ENCODE peak calls at places on chromosome 18, in five cellular contexts. One of them, this sample, is unnamed.

GRCh38 chr18:26424428-26425147 is 123.8 kb downstream of the KCTD1 start:
- DNase-seq in IMR-90: no peak
- DNase-seq in choroid plexus epithelial cell: no peak
- DNase-seq in AG09319: no peak
- DNase-seq in OCI-M1: no peak
- DNase-seq in this sample: no peak

GRCh38 chr18:48949606-48950535 is 894 bp downstream of the SMAD7 start:
- DNase-seq in IMR-90: peak; percentile 60
- DNase-seq in choroid plexus epithelial cell: peak; percentile 78
- DNase-seq in AG09319: no peak
- DNase-seq in OCI-M1: peak; percentile 51
- DNase-seq in this sample: peak; percentile 53

GRCh38 chr18:22900558-22901183 is 32.5 kb upstream of the RBBP8 start:
- DNase-seq in IMR-90: peak; percentile 3
- DNase-seq in choroid plexus epithelial cell: no peak
- DNase-seq in AG09319: peak; percentile 30
- DNase-seq in OCI-M1: no peak
- DNase-seq in this sample: no peak

GRCh38 chr18:11872479-11873136 is 21.4 kb downstream of the CHMP1B start:
- DNase-seq in IMR-90: no peak
- DNase-seq in choroid plexus epithelial cell: peak; percentile 66
- DNase-seq in AG09319: no peak
- DNase-seq in OCI-M1: peak; percentile 61
- DNase-seq in this sample: peak; percentile 27

GRCh38 chr18:37944871-37945270 is 379.3 kb upstream of the CELF4 start:
- DNase-seq in IMR-90: no peak
- DNase-seq in choroid plexus epithelial cell: no peak
- DNase-seq in AG09319: no peak
- DNase-seq in OCI-M1: no peak
- DNase-seq in this sample: no peak

GRCh38 chr18:77470836-77471413 is 221.3 kb downstream of the GALR1 start:
- DNase-seq in IMR-90: no peak
- DNase-seq in choroid plexus epithelial cell: peak; percentile 63
- DNase-seq in AG09319: no peak
- DNase-seq in OCI-M1: no peak
- DNase-seq in this sample: peak; percentile 5

GRCh38 chr18:63869374-63869773 is 18.1 kb upstream of the SERPINB2 start:
- DNase-seq in IMR-90: peak; percentile 91
- DNase-seq in choroid plexus epithelial cell: peak; percentile 76
- DNase-seq in AG09319: no peak
- DNase-seq in OCI-M1: no peak
- DNase-seq in this sample: peak; percentile 12

GRCh38 chr18:39415471-39415870 is 1849.9 kb upstream of the CELF4 start:
- DNase-seq in IMR-90: no peak
- DNase-seq in choroid plexus epithelial cell: no peak
- DNase-seq in AG09319: no peak
- DNase-seq in OCI-M1: no peak
- DNase-seq in this sample: no peak

GRCh38 chr18:25230658-25231326 is 121.2 kb downstream of the ZNF521 start:
- DNase-seq in IMR-90: peak; percentile 90
- DNase-seq in choroid plexus epithelial cell: peak; percentile 80
- DNase-seq in AG09319: peak; percentile 71
- DNase-seq in OCI-M1: no peak
- DNase-seq in this sample: peak; percentile 88

GRCh38 chr18:21242141-21243040 is at the start of gene GREB1L:
- DNase-seq in IMR-90: no peak
- DNase-seq in choroid plexus epithelial cell: peak; percentile 29
- DNase-seq in AG09319: peak; percentile 11
- DNase-seq in OCI-M1: peak; percentile 20
- DNase-seq in this sample: peak; percentile 42

GRCh38 chr18:48804856-48805610 is 145.7 kb downstream of the SMAD7 start:
- DNase-seq in IMR-90: no peak
- DNase-seq in choroid plexus epithelial cell: no peak
- DNase-seq in AG09319: no peak
- DNase-seq in OCI-M1: no peak
- DNase-seq in this sample: no peak

GRCh38 chr18:48819781-48820482 is 130.8 kb downstream of the SMAD7 start:
- DNase-seq in IMR-90: no peak
- DNase-seq in choroid plexus epithelial cell: no peak
- DNase-seq in AG09319: no peak
- DNase-seq in OCI-M1: no peak
- DNase-seq in this sample: no peak

GRCh38 chr18:41206341-41206740 is 748.7 kb upstream of the PIK3C3 start:
- DNase-seq in IMR-90: no peak
- DNase-seq in choroid plexus epithelial cell: no peak
- DNase-seq in AG09319: no peak
- DNase-seq in OCI-M1: no peak
- DNase-seq in this sample: no peak

GRCh38 chr18:2692508-2692907 is 37.0 kb downstream of the SMCHD1 start:
- DNase-seq in IMR-90: no peak
- DNase-seq in choroid plexus epithelial cell: peak; percentile 4
- DNase-seq in AG09319: no peak
- DNase-seq in OCI-M1: no peak
- DNase-seq in this sample: no peak

GRCh38 chr18:59662008-59662701 is 35.1 kb downstream of the CCBE1 start:
- DNase-seq in IMR-90: peak; percentile 72
- DNase-seq in choroid plexus epithelial cell: peak; percentile 58
- DNase-seq in AG09319: no peak
- DNase-seq in OCI-M1: no peak
- DNase-seq in this sample: peak; percentile 32

GRCh38 chr18:73487956-73488355 is 620.2 kb upstream of the NETO1 start:
- DNase-seq in IMR-90: peak; percentile 89
- DNase-seq in choroid plexus epithelial cell: peak; percentile 77
- DNase-seq in AG09319: no peak
- DNase-seq in OCI-M1: no peak
- DNase-seq in this sample: no peak

GRCh38 chr18:12686100-12686499 is 16.4 kb downstream of the CEP76 start:
- DNase-seq in IMR-90: peak; percentile 30
- DNase-seq in choroid plexus epithelial cell: peak; percentile 72
- DNase-seq in AG09319: no peak
- DNase-seq in OCI-M1: no peak
- DNase-seq in this sample: peak; percentile 28

GRCh38 chr18:76914314-76914713 is 92.0 kb downstream of the ZNF236 start:
- DNase-seq in IMR-90: no peak
- DNase-seq in choroid plexus epithelial cell: no peak
- DNase-seq in AG09319: no peak
- DNase-seq in OCI-M1: no peak
- DNase-seq in this sample: no peak

GRCh38 chr18:48300463-48300961 is 108.7 kb downstream of the ZBTB7C start:
- DNase-seq in IMR-90: no peak
- DNase-seq in choroid plexus epithelial cell: no peak
- DNase-seq in AG09319: no peak
- DNase-seq in OCI-M1: peak; percentile 88
- DNase-seq in this sample: no peak